ENCODE peak calls at places on chromosomes 3 and 15, in four cellular contexts. W is neural progenitor cell; G is CD8-positive, alpha-beta memory T cell; I is fibroblast of lung. F is an unnamed sample.

GRCh38 chr3:158749977-158750376 is 17.7 kb upstream of the RARRES1 start:
- DNase-seq in W (no peak), G (no peak), I (no peak), F (no peak)

GRCh38 chr3:37863552-37863865 is 1.8 kb downstream of the CTDSPL start:
- DNase-seq in G (no peak), I (no peak), W (no peak), F (no peak)

GRCh38 chr3:196813903-196814302 is 53.8 kb upstream of the SENP5 start:
- DNase-seq in G (no peak), I (peak), W (no peak), F (no peak)

GRCh38 chr15:88509321-88509720 is 37.2 kb downstream of the DET1 start:
- DNase-seq in I (no peak), W (no peak), G (no peak), F (no peak)

GRCh38 chr15:99009741-99010370 is 2.3 kb upstream of the PGPEP1L start:
- DNase-seq in I (no peak), W (peak), G (no peak), F (no peak)

GRCh38 chr3:101049532-101049931 is 56.3 kb upstream of the ABI3BP start:
- DNase-seq in W (no peak), G (no peak), I (no peak), F (no peak)

GRCh38 chr3:115704661-115705338 is 81.5 kb downstream of the GAP43 start:
- DNase-seq in G (no peak), W (no peak), I (peak), F (no peak)

GRCh38 chr3:170852307-170852706 is 17.7 kb downstream of the RPL22L1 start:
- DNase-seq in G (no peak), I (no peak), W (no peak), F (no peak)

GRCh38 chr3:141391298-141392017 is 23.2 kb downstream of the ZBTB38 start:
- DNase-seq in G (no peak), I (no peak), W (no peak), F (no peak)

GRCh38 chr3:143134446-143134845 is 14.9 kb downstream of the CHST2 start:
- DNase-seq in I (peak), G (no peak), W (no peak), F (no peak)

GRCh38 chr3:112688819-112689218 is 47.9 kb upstream of the CCDC80 start:
- DNase-seq in W (no peak), G (no peak), I (peak), F (no peak)

GRCh38 chr3:187188931-187189330 is 8.4 kb upstream of the RTP1 start:
- DNase-seq in G (no peak), I (peak), W (no peak), F (no peak)

GRCh38 chr15:70299931-70300858 is 202.5 kb upstream of the TLE3 start:
- DNase-seq in G (peak), W (no peak), I (no peak), F (no peak)

GRCh38 chr15:71747128-71748083 is 62.9 kb upstream of the NR2E3 start:
- DNase-seq in W (no peak), G (no peak), I (peak), F (peak)

GRCh38 chr15:94263341-94264273 is 32.2 kb downstream of the MCTP2 start:
- DNase-seq in G (no peak), W (no peak), I (peak), F (no peak)

GRCh38 chr15:92636950-92637481 is 18.6 kb downstream of the FAM174B start:
- DNase-seq in I (no peak), W (no peak), G (no peak), F (no peak)

GRCh38 chr3:118936811-118937210 is 97.8 kb downstream of the IGSF11 start:
- DNase-seq in I (no peak), W (no peak), G (no peak), F (no peak)

GRCh38 chr3:129122697-129123055 is 1.1 kb upstream of the RAB43 start:
- DNase-seq in I (no peak), G (no peak), W (no peak), F (no peak)

GRCh38 chr3:128846501-128846900 is 32.9 kb upstream of the ACAD9 start:
- DNase-seq in W (no peak), G (no peak), I (no peak), F (no peak)

GRCh38 chr3:127779747-127780146 is 42.6 kb downstream of the MGLL start:
- DNase-seq in G (peak), W (no peak), I (peak), F (no peak)
- H3K4me3 ChIP-seq in G (no peak), W (no peak), I (no peak), F (no peak)

GRCh38 chr3:99504258-99504657 is 134.1 kb upstream of the COL8A1 start:
- DNase-seq in I (peak), W (no peak), G (no peak), F (no peak)

GRCh38 chr3:99502871-99503270 is 135.5 kb upstream of the COL8A1 start:
- DNase-seq in I (peak), W (no peak), G (no peak), F (no peak)

GRCh38 chr3:99505646-99506269 is 132.6 kb upstream of the COL8A1 start:
- DNase-seq in I (peak), G (no peak), W (no peak), F (peak)

GRCh38 chr3:99505200-99505599 is 133.2 kb upstream of the COL8A1 start:
- DNase-seq in I (no peak), G (no peak), W (no peak), F (no peak)

DNA sequence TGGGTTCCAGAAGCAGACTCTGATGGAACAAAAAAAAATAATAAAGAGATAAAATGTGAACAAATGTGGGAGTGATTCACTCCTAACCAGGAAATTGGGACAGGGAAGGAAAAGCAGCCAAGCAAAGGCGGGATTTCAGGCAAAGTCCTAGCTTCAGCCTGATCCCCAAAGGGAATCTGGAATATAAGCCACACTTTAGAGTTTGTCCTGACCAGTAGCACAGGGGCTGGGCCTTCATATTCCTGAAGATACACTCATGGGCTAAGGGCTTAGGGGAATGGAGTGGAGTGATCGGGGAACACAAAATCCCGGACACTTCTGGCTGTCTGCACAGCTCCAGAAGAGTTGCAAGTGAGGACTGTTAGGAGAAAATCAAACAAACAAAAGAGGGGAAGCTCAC is 135.0 kb upstream of the COL8A1 start:
- DNase-seq in W (no peak), I (peak), G (no peak), F (no peak)
- H3K27ac ChIP-seq in W (no peak), I (peak), G (no peak), F (peak)

GRCh38 chr3:111539351-111540331 is 2.4 kb upstream of the CD96 start:
- DNase-seq in I (peak), W (peak), G (peak), F (no peak)
- H3K4me3 ChIP-seq in I (no peak), W (no peak), G (peak), F (no peak)

GRCh38 chr15:65072027-65072426 is 4.2 kb upstream of the RASL12 start:
- DNase-seq in W (no peak), G (no peak), I (no peak), F (no peak)

GRCh38 chr15:65069179-65069578 is 1.4 kb upstream of the RASL12 start:
- DNase-seq in I (peak), W (no peak), G (no peak), F (peak)

GRCh38 chr15:65069779-65070546 is 2.2 kb upstream of the RASL12 start:
- DNase-seq in W (no peak), G (no peak), I (no peak), F (no peak)

GRCh38 chr15:65072617-65073016 is 3.9 kb upstream of the KBTBD13 start:
- DNase-seq in I (no peak), W (no peak), G (no peak), F (no peak)

GRCh38 chr15:65071381-65071811 is 3.6 kb upstream of the RASL12 start:
- DNase-seq in G (no peak), I (no peak), W (no peak), F (no peak)
- H3K27ac ChIP-seq in G (no peak), I (no peak), W (no peak), F (peak)

DNA sequence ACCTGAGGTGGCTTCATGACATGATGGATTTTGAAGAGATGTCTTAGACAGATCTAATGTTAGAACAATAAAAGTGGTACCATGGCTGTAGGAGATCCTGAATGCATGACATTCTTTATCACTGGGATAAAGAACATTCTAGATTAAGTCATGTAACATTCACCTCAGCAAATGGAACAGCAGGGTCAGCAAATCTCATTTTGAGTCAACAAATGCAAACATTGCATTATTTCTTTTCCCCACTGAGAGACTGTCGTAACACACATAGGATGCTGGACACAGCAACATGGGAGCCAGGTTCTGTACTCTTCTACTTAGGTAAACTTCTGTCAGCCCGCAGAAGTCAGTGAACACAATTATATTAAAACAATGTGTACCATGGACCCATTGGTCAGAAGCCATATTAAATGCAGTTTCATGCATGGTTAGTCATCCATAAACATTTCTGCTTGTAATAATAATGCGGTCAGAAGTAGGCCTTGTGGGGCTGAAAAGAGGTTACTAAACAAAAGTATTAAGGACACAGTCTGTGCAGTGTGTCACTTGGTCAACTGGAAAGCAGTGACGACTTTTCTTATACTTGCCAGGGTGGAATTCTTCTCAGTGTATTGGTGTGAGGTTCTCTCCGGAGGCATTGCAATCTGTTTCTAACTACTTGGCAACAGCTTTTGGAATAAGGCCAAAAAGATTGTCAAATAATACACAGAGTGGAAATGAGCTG is 46.6 kb downstream of the CHL1 start:
- DNase-seq in W (no peak), I (peak), G (no peak), F (peak)
- H3K4me3 ChIP-seq in W (no peak), I (no peak), G (no peak), F (no peak)

DNA sequence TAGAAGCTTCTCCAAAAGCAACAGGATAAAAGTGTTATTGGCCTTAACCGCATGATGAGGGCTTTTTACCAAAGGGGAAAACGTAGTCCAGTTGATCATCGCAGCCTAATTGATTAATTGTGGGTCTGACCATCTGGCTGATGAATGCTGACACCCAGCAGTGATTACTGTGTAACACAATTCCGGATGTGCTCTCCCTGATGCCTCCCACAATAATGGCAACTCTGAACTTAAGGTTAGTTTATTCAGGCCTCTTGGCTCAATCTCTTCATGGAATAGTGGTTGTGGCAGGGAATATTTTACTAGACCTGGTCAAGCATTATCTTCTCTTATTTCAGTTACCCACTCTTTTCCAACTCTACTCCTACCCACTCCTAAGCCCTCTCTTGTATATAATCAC is 332.9 kb downstream of the TIGIT start:
- DNase-seq in G (no peak), I (peak), W (no peak), F (no peak)
- H3K27ac ChIP-seq in G (no peak), I (no peak), W (no peak), F (no peak)

DNA sequence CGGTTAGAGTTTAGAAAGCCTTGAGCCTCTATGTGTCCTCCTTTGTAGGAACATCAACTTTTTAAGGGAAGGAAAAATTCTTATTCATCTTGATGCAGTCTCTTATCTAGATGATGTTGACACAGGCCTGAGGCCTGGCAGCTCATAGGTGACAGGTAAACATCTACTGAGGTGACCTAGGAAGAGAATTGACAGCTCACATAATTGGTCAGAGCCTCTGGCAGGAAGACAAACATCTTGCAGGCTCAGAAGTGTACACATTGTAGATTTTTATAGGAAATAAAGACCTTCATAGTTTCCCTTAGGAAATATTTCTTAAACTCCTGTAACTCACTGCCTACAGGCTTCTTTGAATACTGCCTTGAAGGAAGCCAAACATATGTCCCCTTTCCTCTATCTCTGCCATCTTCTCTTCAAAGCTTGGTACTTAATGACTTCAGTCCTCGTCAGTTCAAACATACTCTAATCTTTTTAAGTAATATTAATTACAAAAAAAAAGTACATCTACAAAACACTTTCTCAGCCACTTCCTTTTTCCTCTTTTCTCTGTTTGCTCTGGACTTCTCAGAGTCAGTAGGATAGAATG is 341.3 kb downstream of the TBL1XR1 start:
- DNase-seq in I (no peak), W (no peak), G (no peak), F (no peak)
- H3K4me3 ChIP-seq in I (no peak), W (no peak), G (no peak), F (no peak)

GRCh38 chr3:45657853-45658252 is 31.3 kb upstream of the SACM1L start:
- DNase-seq in W (no peak), G (no peak), I (no peak), F (no peak)

GRCh38 chr3:45655906-45656305 is 33.3 kb upstream of the SACM1L start:
- DNase-seq in G (no peak), W (no peak), I (peak), F (no peak)

GRCh38 chr3:45656575-45657363 is 32.4 kb upstream of the SACM1L start:
- DNase-seq in G (peak), I (peak), W (peak), F (peak)

GRCh38 chr3:45654344-45654934 is 34.8 kb upstream of the SACM1L start:
- DNase-seq in I (no peak), G (no peak), W (no peak), F (no peak)

GRCh38 chr3:45653205-45653604 is 36.0 kb upstream of the SACM1L start:
- DNase-seq in W (no peak), I (no peak), G (no peak), F (no peak)
- H3K27ac ChIP-seq in W (no peak), I (no peak), G (no peak), F (no peak)

GRCh38 chr15:29822100-29822684 is at the start of gene TJP1:
- DNase-seq in I (peak), G (no peak), W (peak), F (peak)

GRCh38 chr15:29826908-29827307 is 4.6 kb upstream of the TJP1 start:
- DNase-seq in W (no peak), G (no peak), I (no peak), F (no peak)

GRCh38 chr15:29825205-29825604 is 2.9 kb upstream of the TJP1 start:
- DNase-seq in G (no peak), I (peak), W (no peak), F (no peak)

GRCh38 chr15:29822685-29823459 is 604 bp upstream of the TJP1 start:
- DNase-seq in G (no peak), W (peak), I (peak), F (peak)

DNA sequence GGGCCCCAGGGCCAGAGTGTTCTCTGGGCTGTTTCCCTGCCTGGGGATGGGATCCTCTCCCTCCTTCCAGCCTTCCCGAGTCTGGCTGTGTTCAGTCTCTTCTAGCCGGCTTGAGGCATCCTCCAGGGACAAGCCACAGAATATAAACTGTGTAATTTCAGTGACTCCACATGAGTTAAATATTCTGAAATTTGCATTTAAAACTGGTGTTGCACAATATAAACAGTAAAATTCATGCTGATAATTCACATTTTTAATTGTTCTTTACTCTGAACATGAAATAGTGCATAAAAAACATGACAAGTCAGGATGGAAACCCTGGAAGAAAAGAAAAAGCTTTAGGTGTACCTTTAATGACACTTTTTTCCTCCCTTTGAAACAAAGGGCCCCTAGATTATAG is 5.2 kb upstream of the TJP1 start:
- DNase-seq in I (no peak), W (no peak), G (no peak), F (no peak)
- H3K4me3 ChIP-seq in I (no peak), W (no peak), G (no peak), F (no peak)